ENCODE peak calls at places on chromosome 7, in six cellular contexts. S is right cardiac atrium; N is body of pancreas; Q is kidney; J is T-helper 17 cell; V is CD8-positive, alpha-beta memory T cell. Z is an unnamed sample. For H3K9me3, the result is how much of the 10 kb centered on the place peaks cover.

GRCh38 chr7:22786290-22786932 is 36.2 kb downstream of the TOMM7 start:
- DNase-seq in S (no peak), N (no peak), Q (no peak), J (no peak), V (no peak), Z (no peak)

GRCh38 chr7:11668727-11669126 is 163.3 kb downstream of the THSD7A start:
- DNase-seq in S (no peak), N (no peak), Q (no peak), J (no peak), V (no peak), Z (no peak)

GRCh38 chr7:36214608-36215016 is 61.6 kb downstream of the EEPD1 start:
- DNase-seq in S (peak), N (no peak), Q (no peak), J (no peak), V (no peak), Z (no peak)

GRCh38 chr7:111958889-111959288 is 247.3 kb downstream of the DOCK4 start:
- DNase-seq in S (no peak), N (no peak), Q (no peak), J (no peak), V (no peak), Z (no peak)

GRCh38 chr7:139914306-139914747 is 85.3 kb downstream of the TBXAS1 start:
- DNase-seq in S (no peak), N (no peak), Q (no peak), J (no peak), V (no peak), Z (no peak)

GRCh38 chr7:69244691-69245090 is 353.6 kb upstream of the AUTS2 start:
- DNase-seq in S (no peak), N (no peak), Q (no peak), J (no peak), V (no peak), Z (no peak)

GRCh38 chr7:153100691-153101237 is 341.2 kb downstream of the ACTR3B start:
- DNase-seq in S (no peak), N (no peak), Q (no peak), J (no peak), V (no peak), Z (no peak)

GRCh38 chr7:123961731-123962130 is 36.7 kb downstream of the SPAM1 start:
- DNase-seq in S (no peak), N (no peak), Q (no peak), J (no peak), V (no peak), Z (no peak)

GRCh38 chr7:11026452-11027359 is 53.0 kb downstream of the PHF14 start:
- DNase-seq in S (no peak), N (no peak), Q (no peak), J (no peak), V (no peak), Z (no peak)

GRCh38 chr7:69754476-69754875 is 156.2 kb downstream of the AUTS2 start:
- DNase-seq in S (no peak), N (no peak), Q (no peak), J (no peak), V (no peak), Z (no peak)

GRCh38 chr7:31071316-31071715 is 19.2 kb downstream of the ADCYAP1R1 start:
- DNase-seq in S (peak), N (no peak), Q (peak), J (no peak), V (no peak), Z (no peak)

GRCh38 chr7:122006687-122007086 is 133.7 kb downstream of the PTPRZ1 start:
- DNase-seq in S (no peak), N (no peak), Q (no peak), J (no peak), V (no peak), Z (no peak)

GRCh38 chr7:88759216-88759955 is at the start of gene ZNF804B:
- DNase-seq in S (peak), N (peak), Q (peak), J (no peak), V (no peak), Z (no peak)

GRCh38 chr7:2195403-2196246 is 37.1 kb downstream of the MAD1L1 start:
- DNase-seq in S (no peak), N (no peak), Q (no peak), J (no peak), V (no peak), Z (no peak)

GRCh38 chr7:100604976-100605911 is 3.1 kb downstream of the PCOLCE start:
- DNase-seq in S (no peak), N (peak), Q (peak), J (no peak), V (peak), Z (no peak)

GRCh38 chr7:148987751-148988512 is 40.4 kb downstream of the PDIA4 start:
- DNase-seq in S (no peak), N (peak), Q (peak), J (no peak), V (no peak), Z (no peak)

GRCh38 chr7:44158060-44158872 is 17.1 kb upstream of the MYL7 start:
- DNase-seq in S (no peak), N (no peak), Q (no peak), J (no peak), V (no peak), Z (no peak)

GRCh38 chr7:100469227-100470044 is 5.4 kb upstream of the SPACDR start:
- DNase-seq in S (peak), N (peak), Q (peak), J (peak), V (peak), Z (peak)

GRCh38 chr7:78850093-78850740 is 603.2 kb downstream of the MAGI2 start:
- DNase-seq in S (no peak), N (no peak), Q (no peak), J (no peak), V (no peak), Z (no peak)

GRCh38 chr7:107463139-107464078 is 6.4 kb upstream of the GPR22 start:
- DNase-seq in S (peak), N (peak), Q (peak), J (peak), V (peak), Z (peak)

GRCh38 chr7:79692015-79692414 is 238.5 kb upstream of the MAGI2 start:
- DNase-seq in S (no peak), N (no peak), Q (no peak), J (no peak), V (no peak), Z (no peak)

GRCh38 chr7:107666804-107667203 is 6.2 kb downstream of the SLC26A4 start:
- DNase-seq in S (no peak), N (no peak), Q (no peak), J (no peak), V (no peak), Z (no peak)

GRCh38 chr7:130337410-130337971 is 7.1 kb upstream of the CPA5 start:
- DNase-seq in S (no peak), N (no peak), Q (no peak), J (no peak), V (no peak), Z (no peak)

GRCh38 chr7:7221602-7222038 is 39.3 kb downstream of the C1GALT1 start:
- DNase-seq in S (no peak), N (no peak), Q (no peak), J (no peak), V (no peak), Z (no peak)

GRCh38 chr7:68529221-68529620 is 1069.1 kb upstream of the AUTS2 start:
- DNase-seq in S (no peak), N (no peak), Q (no peak), J (no peak), V (no peak), Z (no peak)

GRCh38 chr7:28081016-28081415 is 99.6 kb downstream of the JAZF1 start:
- DNase-seq in S (peak), N (peak), Q (no peak), J (no peak), V (no peak), Z (no peak)

GRCh38 chr7:67484244-67484751 is 487.7 kb downstream of the TYW1 start:
- DNase-seq in S (peak), N (peak), Q (no peak), J (no peak), V (no peak), Z (no peak)

GRCh38 chr7:150341263-150342118 is at the start of gene RARRES2:
- DNase-seq in S (peak), N (peak), Q (peak), J (no peak), V (no peak), Z (no peak)

GRCh38 chr7:26376208-26376917 is 84.7 kb downstream of the SNX10 start:
- DNase-seq in S (no peak), N (peak), Q (peak), J (peak), V (peak), Z (no peak)

GRCh38 chr7:113483657-113484056 is 365.3 kb upstream of the SMIM30 start:
- DNase-seq in S (no peak), N (no peak), Q (no peak), J (no peak), V (no peak), Z (no peak)
- H3K9me3 ChIP-seq in S (under half), N (under half), Q (under half), J (under half), V (under half), Z (under half)

DNA sequence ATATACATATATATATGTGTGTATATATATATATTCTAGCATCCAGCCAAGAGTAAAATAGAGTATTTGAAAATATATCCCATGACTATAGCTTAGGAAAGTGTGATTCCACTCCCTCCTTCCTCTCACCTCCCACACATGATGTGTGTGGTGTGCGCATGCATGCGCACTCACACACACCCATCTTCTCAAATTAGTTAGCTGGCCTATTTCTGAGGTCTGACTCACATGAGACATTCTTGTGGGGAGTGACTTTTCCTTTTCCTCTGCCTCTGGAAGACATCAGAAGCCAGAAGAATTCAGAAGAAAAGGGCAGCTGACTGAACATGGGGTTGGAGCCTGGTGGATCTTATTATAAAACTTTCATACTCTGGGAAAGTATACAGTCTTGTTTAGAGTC is 793.5 kb upstream of the ZNF722 start:
- DNase-seq in S (no peak), N (no peak), Q (no peak), J (no peak), V (no peak), Z (no peak)
- H3K9me3 ChIP-seq in S (under half), N (under half), Q (under half), J (under half), V (under half), Z (under half)

GRCh38 chr7:158161194-158161593 is 426.4 kb downstream of the PTPRN2 start:
- DNase-seq in S (no peak), N (no peak), Q (no peak), J (no peak), V (no peak), Z (no peak)
- H3K9me3 ChIP-seq in S (under half), N (under half), Q (under half), J (under half), V (under half), Z (under half)

GRCh38 chr7:64521409-64521984 is 41.4 kb downstream of the ZNF680 start:
- DNase-seq in S (no peak), N (no peak), Q (no peak), J (no peak), V (no peak), Z (no peak)

GRCh38 chr7:64516451-64516850 is 46.4 kb downstream of the ZNF680 start:
- DNase-seq in S (no peak), N (no peak), Q (no peak), J (no peak), V (no peak), Z (no peak)

GRCh38 chr7:64515330-64515729 is 47.5 kb downstream of the ZNF680 start:
- DNase-seq in S (no peak), N (no peak), Q (no peak), J (no peak), V (no peak), Z (no peak)

GRCh38 chr7:64515781-64516180 is 47.1 kb downstream of the ZNF680 start:
- DNase-seq in S (no peak), N (no peak), Q (no peak), J (no peak), V (no peak), Z (no peak)
- H3K9me3 ChIP-seq in S (under half), N (under half), Q (under half), J (under half), V (under half), Z (under half)

DNA sequence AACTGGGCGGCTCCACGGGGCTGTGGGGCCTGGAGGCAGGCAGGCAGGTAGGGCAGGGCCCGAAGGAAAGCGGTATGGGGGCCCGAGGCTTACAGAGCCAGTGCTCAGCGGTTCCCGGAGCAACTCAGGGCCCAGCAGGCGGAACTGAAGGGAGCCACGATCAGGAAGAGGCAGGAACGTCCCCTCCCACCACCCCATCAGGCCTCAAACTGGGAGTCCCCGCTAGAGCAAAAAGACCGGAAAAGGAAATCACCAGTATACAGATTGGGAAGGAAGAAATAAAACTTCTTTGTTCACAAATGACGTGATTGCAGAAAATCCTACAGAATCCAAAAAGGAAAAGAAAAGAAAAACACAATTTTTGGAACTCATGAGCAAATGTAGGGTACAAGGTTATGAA is 21.6 kb upstream of the ZFAND2A start:
- DNase-seq in S (no peak), N (no peak), Q (no peak), J (no peak), V (no peak), Z (no peak)
- H3K9me3 ChIP-seq in S (under half), N (under half), Q (under half), J (under half), V (under half), Z (under half)

DNA sequence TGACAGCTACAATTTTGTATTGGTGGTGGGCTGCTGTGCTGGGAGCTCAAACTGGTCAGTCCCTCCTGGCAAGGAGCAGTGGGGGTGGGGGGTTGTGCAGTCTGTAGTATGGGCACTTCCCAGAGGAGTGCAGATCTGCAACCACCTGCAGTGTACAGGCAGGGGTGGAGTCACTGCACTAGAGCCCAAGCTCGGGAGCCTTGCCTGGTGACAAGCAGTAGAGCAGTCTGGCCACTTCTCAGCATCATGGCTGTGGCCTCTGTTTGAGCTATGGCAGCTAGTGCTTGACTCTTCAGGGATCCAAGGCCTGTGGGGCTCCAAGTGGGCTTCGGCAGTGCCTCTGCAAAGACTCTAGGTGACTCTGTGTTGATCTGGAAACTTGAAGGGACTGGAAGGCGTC is 585.1 kb upstream of the GRM3 start:
- DNase-seq in S (no peak), N (no peak), Q (peak), J (no peak), V (no peak), Z (peak)
- H3K9me3 ChIP-seq in S (under half), N (under half), Q (under half), J (under half), V (under half), Z (under half)

GRCh38 chr7:63072806-63073205 is 925.8 kb upstream of the ZNF722 start:
- DNase-seq in S (no peak), N (no peak), Q (no peak), J (no peak), V (no peak), Z (no peak)

GRCh38 chr7:63070696-63071095 is 928.0 kb upstream of the ZNF722 start:
- DNase-seq in S (no peak), N (no peak), Q (no peak), J (no peak), V (no peak), Z (no peak)

GRCh38 chr7:63071920-63072319 is 926.7 kb upstream of the ZNF722 start:
- DNase-seq in S (no peak), N (no peak), Q (no peak), J (no peak), V (no peak), Z (no peak)

GRCh38 chr7:63073286-63073685 is 925.4 kb upstream of the ZNF722 start:
- DNase-seq in S (no peak), N (no peak), Q (no peak), J (no peak), V (no peak), Z (no peak)

GRCh38 chr7:63071396-63071795 is 927.3 kb upstream of the ZNF722 start:
- DNase-seq in S (no peak), N (no peak), Q (no peak), J (no peak), V (no peak), Z (no peak)
- H3K9me3 ChIP-seq in S (under half), N (under half), Q (under half), J (under half), V (under half), Z (under half)

GRCh38 chr7:42549866-42550485 is 313.0 kb upstream of the GLI3 start:
- DNase-seq in S (no peak), N (no peak), Q (no peak), J (no peak), V (no peak), Z (no peak)

GRCh38 chr7:42552227-42552626 is 315.2 kb upstream of the GLI3 start:
- DNase-seq in S (no peak), N (no peak), Q (no peak), J (no peak), V (no peak), Z (no peak)

GRCh38 chr7:42545049-42545724 is 308.2 kb upstream of the GLI3 start:
- DNase-seq in S (no peak), N (no peak), Q (no peak), J (no peak), V (no peak), Z (no peak)

GRCh38 chr7:42549212-42549611 is 312.2 kb upstream of the GLI3 start:
- DNase-seq in S (no peak), N (no peak), Q (no peak), J (no peak), V (no peak), Z (no peak)

GRCh38 chr7:42550706-42551470 is 313.9 kb upstream of the GLI3 start:
- DNase-seq in S (no peak), N (no peak), Q (no peak), J (no peak), V (no peak), Z (no peak)
- H3K9me3 ChIP-seq in S (under half), N (under half), Q (under half), J (under half), V (under half), Z (under half)

DNA sequence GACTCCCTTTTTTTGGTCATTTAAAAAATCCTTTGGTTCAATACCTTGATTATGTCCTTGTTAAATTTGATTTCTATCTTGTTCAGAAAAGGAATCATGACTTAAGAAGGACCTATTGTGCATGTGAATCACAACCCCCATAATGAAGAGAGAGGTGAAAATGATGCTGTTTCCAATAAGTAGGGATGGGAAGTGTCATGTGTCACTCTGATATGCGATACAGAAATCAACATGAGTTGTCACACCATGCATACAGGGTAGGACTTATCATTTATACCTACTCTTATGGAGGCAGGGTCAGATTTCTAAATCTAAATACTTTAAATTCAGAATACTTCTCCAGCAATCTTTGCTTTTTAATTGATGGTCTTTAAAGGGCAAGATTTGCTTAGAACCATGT is 19.4 kb upstream of the DLX6 start:
- DNase-seq in S (no peak), N (no peak), Q (no peak), J (no peak), V (no peak), Z (no peak)
- H3K9me3 ChIP-seq in S (under half), N (under half), Q (under half), J (under half), V (under half), Z (under half)

GRCh38 chr7:158028290-158028941 is 559.2 kb downstream of the PTPRN2 start:
- DNase-seq in S (no peak), N (peak), Q (peak), J (no peak), V (no peak), Z (no peak)
- H3K9me3 ChIP-seq in S (under half), N (under half), Q (under half), J (under half), V (under half), Z (under half)